ENCODE peak calls at places on chromosome 22, in nine cellular contexts. L, T, V, H, D, M, C, E and Q are unnamed samples.
A peak's percentile ranks its signal among the peaks of the same experiment; 100 is the strongest.

GRCh38 chr22:27663031-27663367 is 138.6 kb downstream of the MN1 start:
- DNase-seq in L (no peak), T (no peak), V (no peak), H (no peak), D (no peak), M (no peak), C (no peak), E (no peak), Q (no peak)

GRCh38 chr22:36759481-36760159 is 16.3 kb downstream of the IFT27 start:
- DNase-seq in L (no peak), T (no peak), V (no peak), H (no peak), D (peak; percentile 39), M (peak; percentile 17), C (no peak), E (no peak), Q (no peak)

GRCh38 chr22:17767236-17768065 is 6.8 kb downstream of the BID start:
- DNase-seq in L (no peak), T (no peak), V (no peak), H (no peak), D (no peak), M (no peak), C (no peak), E (peak; percentile 75), Q (peak; percentile 45)

GRCh38 chr22:43302462-43303109 is 40.6 kb downstream of the SCUBE1 start:
- DNase-seq in L (no peak), T (no peak), V (no peak), H (no peak), D (no peak), M (no peak), C (no peak), E (no peak), Q (no peak)

GRCh38 chr22:38069372-38070249 is 12.4 kb downstream of the PICK1 start:
- DNase-seq in L (peak; percentile 58), T (no peak), V (no peak), H (no peak), D (peak; percentile 98), M (peak; percentile 94), C (no peak), E (no peak), Q (no peak)

GRCh38 chr22:23431337-23432072 is 148.6 kb downstream of the IGLL1 start:
- DNase-seq in L (no peak), T (no peak), V (no peak), H (no peak), D (no peak), M (no peak), C (no peak), E (no peak), Q (no peak)

GRCh38 chr22:33126881-33127280 is 68.7 kb upstream of the SYN3 start:
- DNase-seq in L (peak; percentile 75), T (no peak), V (no peak), H (no peak), D (no peak), M (no peak), C (no peak), E (no peak), Q (no peak)

GRCh38 chr22:27677895-27678458 is 123.6 kb downstream of the MN1 start:
- DNase-seq in L (no peak), T (no peak), V (no peak), H (no peak), D (no peak), M (no peak), C (no peak), E (no peak), Q (no peak)

GRCh38 chr22:22576244-22576988 is 17.4 kb upstream of the PRAME start:
- DNase-seq in L (peak; percentile 84), T (no peak), V (no peak), H (no peak), D (no peak), M (peak; percentile 62), C (no peak), E (no peak), Q (no peak)

GRCh38 chr22:36419177-36419911 is 31.6 kb upstream of the MYH9 start:
- DNase-seq in L (peak; percentile 38), T (no peak), V (peak; percentile 60), H (no peak), D (no peak), M (no peak), C (peak; percentile 48), E (no peak), Q (no peak)

GRCh38 chr22:40855960-40856512 is 403 bp downstream of the ST13 start:
- DNase-seq in L (peak; percentile 67), T (no peak), V (peak; percentile 29), H (no peak), D (no peak), M (peak; percentile 65), C (no peak), E (no peak), Q (no peak)

GRCh38 chr22:35411112-35411511 is 11.2 kb downstream of the MCM5 start:
- DNase-seq in L (no peak), T (no peak), V (no peak), H (no peak), D (no peak), M (peak; percentile 59), C (no peak), E (no peak), Q (no peak)

GRCh38 chr22:22404598-22405284 is 103.8 kb downstream of the ZNF280B start:
- DNase-seq in L (no peak), T (no peak), V (no peak), H (no peak), D (no peak), M (no peak), C (no peak), E (no peak), Q (no peak)

GRCh38 chr22:48320671-48321515 is 1506.8 kb downstream of the BRD1 start:
- DNase-seq in L (no peak), T (no peak), V (no peak), H (no peak), D (peak; percentile 27), M (no peak), C (no peak), E (no peak), Q (no peak)

GRCh38 chr22:39309881-39310714 is 9.3 kb downstream of the RPL3 start:
- DNase-seq in L (no peak), T (no peak), V (peak; percentile 23), H (no peak), D (no peak), M (no peak), C (no peak), E (no peak), Q (no peak)

GRCh38 chr22:19814428-19814827 is 40.2 kb downstream of the GNB1L start:
- DNase-seq in L (no peak), T (no peak), V (peak; percentile 5), H (no peak), D (peak; percentile 20), M (no peak), C (no peak), E (no peak), Q (no peak)
- H3K4me3 ChIP-seq in L (no peak overlapping the region), T (no peak overlapping the region), V (no peak overlapping the region), H (no peak overlapping the region), D (no peak overlapping the region), M (no peak overlapping the region), C (no peak overlapping the region), E (no peak overlapping the region), Q (no peak overlapping the region)

DNA sequence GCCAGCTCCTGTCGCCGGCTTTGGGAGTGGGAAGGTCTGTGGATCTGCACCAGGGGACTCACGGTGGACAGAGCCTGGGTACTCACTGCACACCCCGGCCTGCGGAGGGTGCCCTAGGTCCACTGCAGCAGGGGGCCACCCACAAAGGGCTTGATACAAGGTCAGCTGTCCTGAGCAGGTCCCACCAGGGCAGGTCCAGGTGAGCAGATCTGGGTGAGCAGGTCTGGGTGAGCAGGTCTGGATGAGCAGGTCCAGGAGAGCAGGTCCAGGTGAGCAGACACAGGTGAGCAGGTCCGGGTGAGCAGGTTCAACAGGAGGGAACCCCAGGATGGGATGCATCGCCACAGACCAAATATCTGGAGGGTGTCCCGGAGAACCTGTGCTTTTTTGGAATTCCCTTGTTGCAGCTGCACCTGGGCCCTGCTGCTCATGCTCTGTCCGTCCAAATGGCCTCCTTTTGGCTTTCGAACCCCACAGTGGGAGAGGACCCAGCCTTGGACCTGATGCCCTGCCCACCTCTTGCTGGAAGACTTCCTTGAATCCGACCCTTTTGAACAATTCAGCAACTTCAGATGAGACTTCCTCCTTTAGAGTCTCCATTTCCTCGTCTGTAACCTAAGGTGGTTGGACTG is 485.3 kb downstream of the TBC1D22A start:
- DNase-seq in L (no peak), T (no peak), V (no peak), H (no peak), D (no peak), M (no peak), C (peak; percentile 27), E (no peak), Q (no peak)
- H3K27me3 ChIP-seq in L (no peaks in the 10 kb centered on the region), T (peaks cover 3% of the 10 kb centered on the region), V (no peaks in the 10 kb centered on the region), H (peaks cover 69% of the 10 kb centered on the region), D (peaks cover 21% of the 10 kb centered on the region), M (no peaks in the 10 kb centered on the region), C (no peaks in the 10 kb centered on the region), E (no peaks in the 10 kb centered on the region), Q (no peaks in the 10 kb centered on the region)

DNA sequence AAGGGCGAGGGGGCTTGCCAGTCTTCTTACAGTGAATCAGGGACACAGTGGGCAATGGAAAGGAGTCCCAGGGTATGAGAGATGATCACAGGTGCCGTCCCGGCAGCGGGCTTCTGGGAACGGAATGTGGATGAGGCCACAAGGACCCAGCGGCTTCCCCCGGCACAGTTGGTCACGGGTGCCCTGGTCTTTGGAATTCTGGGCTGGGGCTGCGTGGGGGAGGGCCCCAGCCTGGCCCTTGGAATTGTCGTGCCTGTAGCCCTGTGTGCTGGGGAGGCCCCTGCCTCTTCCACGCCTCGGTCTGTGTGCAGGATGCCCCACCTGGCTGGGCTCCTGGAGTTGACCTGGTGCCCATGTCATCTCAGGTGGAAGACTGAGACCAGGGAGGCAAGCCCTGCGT is 76.6 kb downstream of the FBLN1 start:
- DNase-seq in L (no peak), T (no peak), V (no peak), H (no peak), D (no peak), M (peak; percentile 38), C (no peak), E (no peak), Q (no peak)
- H3K4me1 ChIP-seq in L (no peaks in the 10 kb centered on the region), T (no peaks in the 10 kb centered on the region), V (no peaks in the 10 kb centered on the region), H (no peaks in the 10 kb centered on the region), D (peaks cover 3% of the 10 kb centered on the region), M (no peaks in the 10 kb centered on the region), C (no peaks in the 10 kb centered on the region), E (peaks cover 18% of the 10 kb centered on the region), Q (peaks cover 4% of the 10 kb centered on the region)

GRCh38 chr22:50568626-50569025 is 5.9 kb upstream of the SYCE3 start:
- DNase-seq in L (no peak), T (no peak), V (no peak), H (no peak), D (no peak), M (peak; percentile 29), C (no peak), E (no peak), Q (no peak)

GRCh38 chr22:50569041-50569459 is 6.3 kb upstream of the SYCE3 start:
- DNase-seq in L (no peak), T (no peak), V (no peak), H (no peak), D (no peak), M (peak; percentile 11), C (no peak), E (no peak), Q (no peak)

GRCh38 chr22:50570861-50571260 is 7.4 kb downstream of the CPT1B start:
- DNase-seq in L (no peak), T (no peak), V (no peak), H (no peak), D (no peak), M (peak; percentile 34), C (no peak), E (no peak), Q (no peak)

GRCh38 chr22:50571264-50572175 is 6.7 kb downstream of the CPT1B start:
- DNase-seq in L (no peak), T (no peak), V (no peak), H (no peak), D (no peak), M (peak; percentile 32), C (no peak), E (no peak), Q (no peak)

GRCh38 chr22:50569896-50570535 is 7.3 kb upstream of the SYCE3 start:
- DNase-seq in L (no peak), T (no peak), V (no peak), H (no peak), D (no peak), M (peak; percentile 24), C (no peak), E (no peak), Q (no peak)
- H3K4me3 ChIP-seq in L (no peak overlapping the region), T (no peak overlapping the region), V (no peak overlapping the region), H (no peak overlapping the region), D (no peak overlapping the region), M (no peak overlapping the region), C (no peak overlapping the region), E (no peak overlapping the region), Q (no peak overlapping the region)